ENCODE peak calls at places on chromosomes 5 and 9, in four cellular contexts. Y, B, H and G are unnamed samples.

GRCh38 chr9:98702835-98703385 is 5.8 kb downstream of the GABBR2 start:
- DNase-seq in Y (no peak), B (no peak), H (no peak), G (no peak)

GRCh38 chr5:72848474-72849428 is 32.3 kb downstream of the TNPO1 start:
- DNase-seq in Y (peak), B (peak), H (peak), G (peak)

GRCh38 chr9:3401556-3401955 is 124.2 kb downstream of the RFX3 start:
- DNase-seq in Y (no peak), B (no peak), H (no peak), G (no peak)

GRCh38 chr9:109428854-109429253 is 69.3 kb downstream of the PTPN3 start:
- DNase-seq in Y (no peak), B (no peak), H (no peak), G (no peak)

GRCh38 chr9:21580636-21581353 is 98.7 kb upstream of the IFNE start:
- DNase-seq in Y (no peak), B (peak), H (no peak), G (no peak)

GRCh38 chr5:73497537-73498056 is 645 bp upstream of the BTF3 start:
- DNase-seq in Y (no peak), B (no peak), H (no peak), G (no peak)

GRCh38 chr5:145471831-145472616 is 363.1 kb downstream of the PRELID2 start:
- DNase-seq in Y (no peak), B (no peak), H (no peak), G (peak)

GRCh38 chr5:170509323-170509660 is 5.5 kb downstream of the KCNIP1 start:
- DNase-seq in Y (no peak), B (no peak), H (no peak), G (no peak)

GRCh38 chr5:140324834-140325195 is 21.6 kb downstream of the HBEGF start:
- DNase-seq in Y (no peak), B (peak), H (peak), G (peak)

GRCh38 chr5:164422400-164422799 is 917.0 kb downstream of the MAT2B start:
- DNase-seq in Y (no peak), B (peak), H (peak), G (peak)

GRCh38 chr5:135209495-135209837 is 175.4 kb upstream of the PITX1 start:
- DNase-seq in Y (no peak), B (no peak), H (no peak), G (no peak)

GRCh38 chr5:135207866-135208265 is 173.8 kb upstream of the PITX1 start:
- DNase-seq in Y (no peak), B (no peak), H (no peak), G (no peak)

GRCh38 chr5:135210286-135211055 is 176.4 kb upstream of the PITX1 start:
- DNase-seq in Y (no peak), B (no peak), H (no peak), G (peak)

GRCh38 chr5:135206862-135207261 is 172.8 kb upstream of the PITX1 start:
- DNase-seq in Y (no peak), B (no peak), H (no peak), G (no peak)

GRCh38 chr5:135208555-135209494 is 174.8 kb upstream of the PITX1 start:
- DNase-seq in Y (peak), B (peak), H (peak), G (peak)
- TF ChIP-seq CTCF in Y (no peak), B (peak), H (peak), G (peak)

DNA sequence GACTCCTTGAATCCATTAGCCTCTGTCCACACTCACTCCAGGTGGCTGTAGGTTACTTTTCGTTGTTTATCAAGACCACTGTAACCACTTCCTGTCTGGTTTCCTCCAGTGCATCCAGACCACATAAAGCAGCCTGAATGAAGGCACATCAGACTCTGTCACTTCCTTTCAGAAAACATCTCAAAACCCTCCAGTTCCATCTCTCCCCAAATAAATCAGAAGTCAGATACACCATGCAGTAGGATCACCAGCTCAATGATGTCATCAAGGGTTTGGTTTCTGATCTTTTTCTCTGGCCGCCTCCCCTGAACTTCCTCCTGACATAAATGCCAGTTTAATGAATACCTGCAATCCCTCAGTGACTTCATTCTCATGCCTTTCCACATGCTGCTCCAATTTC is 161.2 kb downstream of the ZNF462 start:
- DNase-seq in Y (no peak), B (peak), H (no peak), G (peak)
- H3K4me3 ChIP-seq in Y (no peak), B (no peak), H (no peak), G (no peak)

GRCh38 chr5:174464504-174465165 is 259.7 kb upstream of the MSX2 start:
- DNase-seq in Y (no peak), B (peak), H (no peak), G (no peak)
- TF ChIP-seq CTCF in Y (no peak), B (no peak), H (peak), G (peak)

GRCh38 chr9:136662656-136663310 is at the start of gene EGFL7:
- DNase-seq in Y (peak), B (no peak), H (peak), G (no peak)

GRCh38 chr9:136664799-136665082 is 2.0 kb downstream of the EGFL7 start:
- DNase-seq in Y (no peak), B (no peak), H (no peak), G (no peak)

GRCh38 chr9:136664000-136664798 is 1.5 kb downstream of the EGFL7 start:
- DNase-seq in Y (no peak), B (no peak), H (no peak), G (no peak)

GRCh38 chr9:136662326-136662655 is 425 bp upstream of the EGFL7 start:
- DNase-seq in Y (no peak), B (no peak), H (no peak), G (no peak)

GRCh38 chr9:136663311-136663679 is 579 bp downstream of the EGFL7 start:
- DNase-seq in Y (no peak), B (no peak), H (no peak), G (no peak)
- H3K4me3 ChIP-seq in Y (peak), B (no peak), H (peak), G (peak)

DNA sequence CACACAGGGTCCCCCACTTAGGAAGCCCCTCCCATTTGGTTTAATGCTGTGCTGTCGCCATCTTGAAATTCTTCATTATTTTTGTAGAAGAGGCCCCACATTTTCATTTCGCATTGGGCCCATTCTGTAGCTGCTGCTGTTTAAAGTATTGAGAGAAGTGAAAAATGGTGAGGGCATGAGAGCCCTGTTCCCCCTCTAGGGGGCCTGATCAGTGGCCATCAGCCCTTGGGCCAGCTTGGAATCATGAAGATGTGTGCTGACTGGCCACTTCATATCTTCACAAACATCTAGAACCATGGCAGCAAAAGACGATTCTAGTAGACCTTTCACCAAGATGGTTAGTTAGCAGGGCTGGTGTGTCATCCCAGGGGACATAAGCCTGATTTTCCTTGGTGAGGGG is 3.3 kb downstream of the TMEM268 start:
- DNase-seq in Y (no peak), B (no peak), H (no peak), G (no peak)
- TF ChIP-seq CTCF in Y (no peak), B (peak), H (no peak), G (no peak)

GRCh38 chr9:136193127-136193890 is 11.6 kb downstream of the LHX3 start:
- DNase-seq in Y (no peak), B (no peak), H (no peak), G (no peak)
- H3K4me3 ChIP-seq in Y (no peak), B (no peak), H (no peak), G (no peak)

GRCh38 chr5:35213608-35214007 is 16.7 kb downstream of the PRLR start:
- DNase-seq in Y (no peak), B (no peak), H (no peak), G (no peak)
- TF ChIP-seq CTCF in Y (no peak), B (no peak), H (no peak), G (no peak)